ENCODE peak calls at places on chromosomes 3 and 15, in five cellular contexts. T is HCEC 1CT; U is LoVo; Z is stimulated activated naive B cell treated with anti-CD40 and anti-IgM and Interleukin-4, amounts not matched to agents 10 μg/mL and 1 μg/mL and 100 μg/mL, for 72 hours; W is mucosa of gallbladder. S is an unnamed sample.
A peak's percentile ranks its signal among the peaks of the same experiment; 100 is the strongest.

GRCh38 chr3:74302274-74302673 is 312.2 kb downstream of the CNTN3 start:
- DNase-seq in T (no peak), U (no peak), Z (no peak), W (no peak), S (no peak)

GRCh38 chr15:78836333-78836732 is 25.1 kb upstream of the ADAMTS7 start:
- DNase-seq in T (no peak), U (no peak), Z (no peak), W (no peak), S (no peak)

GRCh38 chr15:78077053-78077859 is at the start of gene TBC1D2B:
- DNase-seq in T (peak; percentile 43), U (peak; percentile 66), Z (peak; percentile 29), W (no peak), S (no peak)

GRCh38 chr15:84594617-84595290 is 6.1 kb upstream of the ZSCAN2 start:
- DNase-seq in T (no peak), U (no peak), Z (no peak), W (no peak), S (no peak)

GRCh38 chr3:100047455-100048141 is 66.7 kb downstream of the FILIP1L start:
- DNase-seq in T (peak; percentile 98), U (peak; percentile 77), Z (peak; percentile 52), W (no peak), S (no peak)

GRCh38 chr15:96574766-96575165 is 244.3 kb downstream of the NR2F2 start:
- DNase-seq in T (no peak), U (no peak), Z (no peak), W (no peak), S (no peak)

GRCh38 chr3:146390967-146391366 is 78.4 kb downstream of the PLSCR2 start:
- DNase-seq in T (peak; percentile 94), U (no peak), Z (no peak), W (peak; percentile 16), S (no peak)

GRCh38 chr3:195110647-195111321 is 160.2 kb downstream of the XXYLT1 start:
- DNase-seq in T (no peak), U (no peak), Z (no peak), W (peak; percentile 60), S (peak; percentile 56)

GRCh38 chr3:188554404-188554803 is 400.4 kb downstream of the LPP start:
- DNase-seq in T (peak; percentile 68), U (no peak), Z (no peak), W (no peak), S (peak; percentile 51)

GRCh38 chr3:30297112-30297511 is 309.3 kb upstream of the TGFBR2 start:
- DNase-seq in T (no peak), U (no peak), Z (no peak), W (no peak), S (no peak)

GRCh38 chr3:186996356-186996755 is 66.0 kb downstream of the ST6GAL1 start:
- DNase-seq in T (no peak), U (no peak), Z (peak; percentile 27), W (no peak), S (no peak)

S was measured in LNCaP clone FGC.